ENCODE peak calls at places on chromosomes 11 and 22, in seven cellular contexts. One of them, this sample, is unnamed.

GRCh38 chr11:62137276-62137861 is 13.6 kb downstream of the INCENP start:
- DNase-seq in uterus: no peak
- DNase-seq in stomach: no peak
- DNase-seq in K562: no peak
- DNase-seq in cardiac muscle cell: no peak
- DNase-seq in A549: no peak
- DNase-seq in tibial nerve: no peak
- DNase-seq in this sample: no peak

GRCh38 chr11:6365659-6366058 is 24.6 kb upstream of the SMPD1 start:
- DNase-seq in uterus: no peak
- DNase-seq in stomach: peak; percentile 78
- DNase-seq in K562: no peak
- DNase-seq in cardiac muscle cell: no peak
- DNase-seq in A549: no peak
- DNase-seq in tibial nerve: no peak
- DNase-seq in this sample: no peak

GRCh38 chr11:40125054-40125453 is 1334.4 kb downstream of the LRRC4C start:
- DNase-seq in uterus: no peak
- DNase-seq in stomach: no peak
- DNase-seq in K562: no peak
- DNase-seq in cardiac muscle cell: no peak
- DNase-seq in A549: no peak
- DNase-seq in tibial nerve: no peak
- DNase-seq in this sample: no peak

GRCh38 chr22:29108137-29108536 is 35.3 kb downstream of the KREMEN1 start:
- DNase-seq in uterus: no peak
- DNase-seq in stomach: no peak
- DNase-seq in K562: no peak
- DNase-seq in cardiac muscle cell: no peak
- DNase-seq in A549: peak; percentile 38
- DNase-seq in tibial nerve: no peak
- DNase-seq in this sample: no peak

GRCh38 chr11:13595166-13595565 is 73.3 kb upstream of the FAR1 start:
- DNase-seq in uterus: no peak
- DNase-seq in stomach: no peak
- DNase-seq in K562: no peak
- DNase-seq in cardiac muscle cell: no peak
- DNase-seq in A549: no peak
- DNase-seq in tibial nerve: no peak
- DNase-seq in this sample: no peak

GRCh38 chr11:91981995-91982394 is 242.6 kb upstream of the FAT3 start:
- DNase-seq in uterus: peak; percentile 33
- DNase-seq in stomach: no peak
- DNase-seq in K562: no peak
- DNase-seq in cardiac muscle cell: no peak
- DNase-seq in A549: peak; percentile 80
- DNase-seq in tibial nerve: peak; percentile 13
- DNase-seq in this sample: no peak

GRCh38 chr11:15923169-15923568 is 433.2 kb downstream of the SOX6 start:
- DNase-seq in uterus: no peak
- DNase-seq in stomach: no peak
- DNase-seq in K562: no peak
- DNase-seq in cardiac muscle cell: no peak
- DNase-seq in A549: no peak
- DNase-seq in tibial nerve: no peak
- DNase-seq in this sample: no peak

GRCh38 chr11:131579932-131580387 is 209.5 kb downstream of the NTM start:
- DNase-seq in uterus: no peak
- DNase-seq in stomach: no peak
- DNase-seq in K562: peak; percentile 32
- DNase-seq in cardiac muscle cell: peak; percentile 63
- DNase-seq in A549: peak; percentile 12
- DNase-seq in tibial nerve: no peak
- DNase-seq in this sample: no peak

GRCh38 chr11:64583296-64584262 is 7.4 kb upstream of the SLC22A12 start:
- DNase-seq in uterus: no peak
- DNase-seq in stomach: no peak
- DNase-seq in K562: peak; percentile 34
- DNase-seq in cardiac muscle cell: no peak
- DNase-seq in A549: no peak
- DNase-seq in tibial nerve: no peak
- DNase-seq in this sample: no peak

GRCh38 chr22:35443338-35443737 is 43.4 kb downstream of the MCM5 start:
- DNase-seq in uterus: no peak
- DNase-seq in stomach: no peak
- DNase-seq in K562: no peak
- DNase-seq in cardiac muscle cell: no peak
- DNase-seq in A549: no peak
- DNase-seq in tibial nerve: no peak
- DNase-seq in this sample: no peak

GRCh38 chr11:134818531-134818930 is 406.5 kb upstream of the B3GAT1 start:
- DNase-seq in uterus: no peak
- DNase-seq in stomach: no peak
- DNase-seq in K562: no peak
- DNase-seq in cardiac muscle cell: no peak
- DNase-seq in A549: peak; percentile 25
- DNase-seq in tibial nerve: no peak
- DNase-seq in this sample: no peak

GRCh38 chr22:44030702-44031082 is 6.6 kb downstream of the PARVB start:
- DNase-seq in uterus: no peak
- DNase-seq in stomach: no peak
- DNase-seq in K562: peak; percentile 23
- DNase-seq in cardiac muscle cell: no peak
- DNase-seq in A549: no peak
- DNase-seq in tibial nerve: no peak
- DNase-seq in this sample: no peak

GRCh38 chr11:84564180-84564866 is 1062.8 kb downstream of the DLG2 start:
- DNase-seq in uterus: peak; percentile 20
- DNase-seq in stomach: peak; percentile 27
- DNase-seq in K562: peak; percentile 27
- DNase-seq in cardiac muscle cell: peak; percentile 43
- DNase-seq in A549: peak; percentile 87
- DNase-seq in tibial nerve: no peak
- DNase-seq in this sample: no peak

GRCh38 chr22:24834845-24835570 is 29.0 kb downstream of the SGSM1 start:
- DNase-seq in uterus: no peak
- DNase-seq in stomach: no peak
- DNase-seq in K562: no peak
- DNase-seq in cardiac muscle cell: no peak
- DNase-seq in A549: peak; percentile 39
- DNase-seq in tibial nerve: no peak
- DNase-seq in this sample: no peak

GRCh38 chr22:43060213-43060612 is 29.0 kb downstream of the TTLL1 start:
- DNase-seq in uterus: peak; percentile 26
- DNase-seq in stomach: peak; percentile 30
- DNase-seq in K562: peak; percentile 67
- DNase-seq in cardiac muscle cell: peak; percentile 46
- DNase-seq in A549: peak; percentile 33
- DNase-seq in tibial nerve: no peak
- DNase-seq in this sample: peak; percentile 15

GRCh38 chr22:37533995-37534394 is 14.8 kb upstream of the CARD10 start:
- DNase-seq in uterus: no peak
- DNase-seq in stomach: no peak
- DNase-seq in K562: no peak
- DNase-seq in cardiac muscle cell: no peak
- DNase-seq in A549: no peak
- DNase-seq in tibial nerve: no peak
- DNase-seq in this sample: no peak

GRCh38 chr11:118911113-118911879 is 14.4 kb downstream of the BCL9L start:
- DNase-seq in uterus: peak; percentile 64
- DNase-seq in stomach: no peak
- DNase-seq in K562: peak; percentile 60
- DNase-seq in cardiac muscle cell: no peak
- DNase-seq in A549: peak; percentile 78
- DNase-seq in tibial nerve: no peak
- DNase-seq in this sample: no peak

GRCh38 chr11:776459-777287 is 614 bp downstream of the GATD1 start:
- DNase-seq in uterus: peak; percentile 41
- DNase-seq in stomach: no peak
- DNase-seq in K562: peak; percentile 90
- DNase-seq in cardiac muscle cell: peak; percentile 90
- DNase-seq in A549: no peak
- DNase-seq in tibial nerve: no peak
- DNase-seq in this sample: peak; percentile 46

GRCh38 chr22:31192513-31192912 is 19.6 kb upstream of the LIMK2 start:
- DNase-seq in uterus: no peak
- DNase-seq in stomach: no peak
- DNase-seq in K562: no peak
- DNase-seq in cardiac muscle cell: no peak
- DNase-seq in A549: no peak
- DNase-seq in tibial nerve: no peak
- DNase-seq in this sample: no peak

GRCh38 chr11:131137046-131137445 is 220.8 kb upstream of the SNX19 start:
- DNase-seq in uterus: no peak
- DNase-seq in stomach: no peak
- DNase-seq in K562: no peak
- DNase-seq in cardiac muscle cell: no peak
- DNase-seq in A549: no peak
- DNase-seq in tibial nerve: no peak
- DNase-seq in this sample: no peak

GRCh38 chr11:50394017-50394416 is 361.3 kb downstream of the OR4C45 start:
- DNase-seq in uterus: no peak
- DNase-seq in stomach: no peak
- DNase-seq in K562: no peak
- DNase-seq in cardiac muscle cell: no peak
- DNase-seq in A549: no peak
- DNase-seq in tibial nerve: no peak
- DNase-seq in this sample: no peak
- H3K9me3 ChIP-seq in uterus: no peaks in the 10 kb centered on the region
- H3K9me3 ChIP-seq in stomach: peaks cover 100% of the 10 kb centered on the region
- H3K9me3 ChIP-seq in K562: peaks cover 3% of the 10 kb centered on the region
- H3K9me3 ChIP-seq in cardiac muscle cell: no peaks in the 10 kb centered on the region
- H3K9me3 ChIP-seq in A549: peaks cover 43% of the 10 kb centered on the region
- H3K9me3 ChIP-seq in tibial nerve: peaks cover 7% of the 10 kb centered on the region
- H3K9me3 ChIP-seq in this sample: peaks cover 41% of the 10 kb centered on the region

GRCh38 chr11:46390331-46391171 is 1.0 kb downstream of the CHRM4 start:
- DNase-seq in uterus: no peak
- DNase-seq in stomach: no peak
- DNase-seq in K562: no peak
- DNase-seq in cardiac muscle cell: no peak
- DNase-seq in A549: no peak
- DNase-seq in tibial nerve: no peak
- DNase-seq in this sample: no peak
- H3K4me3 ChIP-seq in uterus: no peak overlapping the region
- H3K4me3 ChIP-seq in stomach: no peak overlapping the region
- H3K4me3 ChIP-seq in K562: no peak overlapping the region
- H3K4me3 ChIP-seq in cardiac muscle cell: peak overlapping the region; percentile 37
- H3K4me3 ChIP-seq in A549: peak overlapping the region; percentile 59
- H3K4me3 ChIP-seq in tibial nerve: peak overlapping the region; percentile 49
- H3K4me3 ChIP-seq in this sample: no peak overlapping the region

GRCh38 chr11:97657852-97658251 is 1268.0 kb downstream of the JRKL start:
- DNase-seq in uterus: no peak
- DNase-seq in stomach: no peak
- DNase-seq in K562: no peak
- DNase-seq in cardiac muscle cell: no peak
- DNase-seq in A549: no peak
- DNase-seq in tibial nerve: no peak
- DNase-seq in this sample: no peak
- H3K9me3 ChIP-seq in uterus: no peaks in the 10 kb centered on the region
- H3K9me3 ChIP-seq in stomach: no peaks in the 10 kb centered on the region
- H3K9me3 ChIP-seq in K562: no peaks in the 10 kb centered on the region
- H3K9me3 ChIP-seq in cardiac muscle cell: no peaks in the 10 kb centered on the region
- H3K9me3 ChIP-seq in A549: no peaks in the 10 kb centered on the region
- H3K9me3 ChIP-seq in tibial nerve: no peaks in the 10 kb centered on the region
- H3K9me3 ChIP-seq in this sample: no peaks in the 10 kb centered on the region

DNA sequence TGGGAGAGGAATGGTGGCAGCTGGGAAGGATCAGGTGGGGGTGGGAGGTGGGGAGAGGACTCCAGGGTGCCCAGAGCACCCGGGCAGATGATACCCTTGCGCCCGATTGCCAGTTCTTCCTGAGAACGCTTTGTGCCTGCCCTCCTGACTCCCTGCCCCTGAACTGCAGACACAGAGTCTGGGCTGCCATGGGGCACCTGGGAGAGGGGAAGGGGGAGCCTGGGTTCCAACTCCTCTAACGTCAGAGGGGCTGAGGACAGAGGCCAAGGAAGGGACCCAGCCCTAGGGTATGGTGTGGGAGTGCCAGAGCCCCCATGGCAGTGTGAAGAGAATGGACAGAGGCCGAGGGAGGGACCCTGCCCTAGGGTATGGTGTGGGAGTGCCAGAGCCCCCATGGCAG is 920 bp upstream of the KCNK7 start:
- DNase-seq in uterus: no peak
- DNase-seq in stomach: no peak
- DNase-seq in K562: no peak
- DNase-seq in cardiac muscle cell: no peak
- DNase-seq in A549: no peak
- DNase-seq in tibial nerve: no peak
- DNase-seq in this sample: no peak
- H3K4me3 ChIP-seq in uterus: no peak overlapping the region
- H3K4me3 ChIP-seq in stomach: no peak overlapping the region
- H3K4me3 ChIP-seq in K562: no peak overlapping the region
- H3K4me3 ChIP-seq in cardiac muscle cell: no peak overlapping the region
- H3K4me3 ChIP-seq in A549: no peak overlapping the region
- H3K4me3 ChIP-seq in tibial nerve: no peak overlapping the region
- H3K4me3 ChIP-seq in this sample: no peak overlapping the region

DNA sequence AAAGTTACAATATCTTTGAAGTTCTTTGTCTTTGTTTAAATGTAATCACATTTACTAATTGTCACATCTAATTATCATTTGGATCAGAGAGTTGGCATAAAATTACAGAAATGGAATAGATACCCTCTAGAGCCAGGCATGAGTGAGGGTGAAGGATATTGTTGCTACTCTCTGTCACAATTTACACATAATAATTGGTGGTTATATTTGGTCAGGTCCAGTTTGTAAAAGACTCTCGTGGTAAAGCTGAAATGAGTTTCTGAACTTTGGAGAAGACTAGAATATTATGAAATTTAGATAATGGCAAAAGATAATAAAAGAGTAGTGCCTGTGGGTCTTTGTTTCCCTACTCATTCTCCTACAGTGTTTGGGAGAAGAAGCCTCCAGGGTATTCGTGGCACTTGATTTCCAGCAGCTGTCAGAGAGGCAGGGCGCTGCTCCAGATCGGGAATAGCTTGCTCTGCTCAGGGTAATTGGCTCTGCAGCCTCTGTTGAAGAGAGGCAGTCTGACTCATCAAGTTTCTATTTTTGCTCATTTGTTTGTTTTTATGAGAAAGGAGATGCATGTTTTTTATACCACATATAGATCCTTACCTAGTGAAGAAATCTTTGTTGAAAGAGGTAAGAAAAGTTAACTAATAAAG is 349.9 kb downstream of the CNTN5 start:
- DNase-seq in uterus: peak; percentile 13
- DNase-seq in stomach: no peak
- DNase-seq in K562: no peak
- DNase-seq in cardiac muscle cell: peak; percentile 65
- DNase-seq in A549: peak; percentile 9
- DNase-seq in tibial nerve: no peak
- DNase-seq in this sample: no peak
- H3K9me3 ChIP-seq in uterus: no peaks in the 10 kb centered on the region
- H3K9me3 ChIP-seq in stomach: no peaks in the 10 kb centered on the region
- H3K9me3 ChIP-seq in K562: no peaks in the 10 kb centered on the region
- H3K9me3 ChIP-seq in cardiac muscle cell: no peaks in the 10 kb centered on the region
- H3K9me3 ChIP-seq in A549: no peaks in the 10 kb centered on the region
- H3K9me3 ChIP-seq in tibial nerve: no peaks in the 10 kb centered on the region
- H3K9me3 ChIP-seq in this sample: no peaks in the 10 kb centered on the region

This sample was measured in CD4-positive, CD25-positive, alpha-beta regulatory T cell.